ENCODE peak calls at places on chromosome 3, in ten cellular contexts. X is AG08395, J is NCI-H146, A is GM04504, H is iPS DF 6.9, K is left cardiac atrium, V is occipital lobe, N is AML-193, G is lower lobe of right lung, D is NCI-H1092 treated with DMSO at 0.1 percent for 48 hours. T is an unnamed sample.

GRCh38 chr3:121063628-121064027 is 155.6 kb downstream of the STXBP5L start:
- DNase-seq in X (no peak), J (no peak), A (no peak), H (no peak), K (no peak), V (no peak), N (no peak), G (no peak), D (no peak), T (peak; percentile 18)

GRCh38 chr3:70996082-70996481 is 587.4 kb downstream of the FOXP1 start:
- DNase-seq in X (no peak), J (no peak), A (no peak), H (no peak), K (no peak), V (no peak), N (no peak), G (no peak), D (no peak), T (no peak)

GRCh38 chr3:9916346-9916733 is 558 bp upstream of the IL17RC start:
- DNase-seq in X (peak; percentile 54), J (no peak), A (no peak), H (no peak), K (no peak), V (no peak), N (no peak), G (no peak), D (no peak), T (no peak)

GRCh38 chr3:17047904-17048303 is 163.1 kb downstream of the PLCL2 start:
- DNase-seq in X (no peak), J (no peak), A (no peak), H (no peak), K (no peak), V (no peak), N (no peak), G (no peak), D (no peak), T (no peak)

GRCh38 chr3:40867826-40868225 is 331.5 kb upstream of the CTNNB1 start:
- DNase-seq in X (no peak), J (no peak), A (no peak), H (no peak), K (no peak), V (no peak), N (no peak), G (no peak), D (no peak), T (no peak)

GRCh38 chr3:197456271-197457091 is 99.3 kb downstream of the BDH1 start:
- DNase-seq in X (peak; percentile 95), J (no peak), A (peak; percentile 82), H (no peak), K (peak; percentile 94), V (no peak), N (no peak), G (peak; percentile 92), D (no peak), T (peak; percentile 70)

GRCh38 chr3:157500232-157500631 is 3.0 kb downstream of the VEPH1 start:
- DNase-seq in X (no peak), J (peak; percentile 64), A (no peak), H (no peak), K (no peak), V (no peak), N (no peak), G (no peak), D (no peak), T (no peak)

GRCh38 chr3:136021798-136022197 is 56.3 kb downstream of the PPP2R3A start:
- DNase-seq in X (no peak), J (no peak), A (no peak), H (no peak), K (no peak), V (no peak), N (no peak), G (no peak), D (no peak), T (no peak)

GRCh38 chr3:171748341-171748918 is 61.9 kb downstream of the PLD1 start:
- DNase-seq in X (no peak), J (no peak), A (no peak), H (no peak), K (no peak), V (no peak), N (no peak), G (no peak), D (no peak), T (no peak)

GRCh38 chr3:124893526-124893925 is 6.4 kb upstream of the ITGB5 start:
- DNase-seq in X (no peak), J (no peak), A (no peak), H (no peak), K (no peak), V (no peak), N (no peak), G (no peak), D (no peak), T (no peak)

GRCh38 chr3:39433642-39434041 is 27.1 kb downstream of the RPSA start:
- DNase-seq in X (peak; percentile 53), J (no peak), A (no peak), H (no peak), K (no peak), V (no peak), N (no peak), G (no peak), D (no peak), T (no peak)

GRCh38 chr3:183301937-183302580 is 49.0 kb downstream of the B3GNT5 start:
- DNase-seq in X (no peak), J (no peak), A (no peak), H (no peak), K (no peak), V (no peak), N (no peak), G (no peak), D (no peak), T (no peak)

GRCh38 chr3:188338081-188338480 is 184.1 kb downstream of the LPP start:
- DNase-seq in X (peak; percentile 47), J (no peak), A (no peak), H (no peak), K (no peak), V (no peak), N (no peak), G (no peak), D (no peak), T (no peak)

GRCh38 chr3:150286390-150287147 is 121.5 kb upstream of the TSC22D2 start:
- DNase-seq in X (no peak), J (peak; percentile 81), A (no peak), H (peak; percentile 43), K (no peak), V (no peak), N (peak; percentile 53), G (no peak), D (peak; percentile 36), T (peak; percentile 40)

GRCh38 chr3:151147299-151147698 is 55.7 kb downstream of the GPR171 start:
- DNase-seq in X (no peak), J (no peak), A (no peak), H (no peak), K (no peak), V (no peak), N (no peak), G (no peak), D (no peak), T (no peak)

GRCh38 chr3:10933958-10934481 is 58.5 kb upstream of the SLC6A1 start:
- DNase-seq in X (peak; percentile 64), J (no peak), A (no peak), H (no peak), K (peak; percentile 61), V (no peak), N (no peak), G (peak; percentile 45), D (no peak), T (no peak)

GRCh38 chr3:188179006-188179966 is 25.3 kb downstream of the LPP start:
- DNase-seq in X (peak; percentile 85), J (no peak), A (peak; percentile 65), H (no peak), K (no peak), V (no peak), N (no peak), G (peak; percentile 79), D (peak; percentile 59), T (no peak)

GRCh38 chr3:58200846-58201355 is 9.9 kb downstream of the DNASE1L3 start:
- DNase-seq in X (no peak), J (no peak), A (no peak), H (no peak), K (no peak), V (no peak), N (no peak), G (no peak), D (no peak), T (no peak)

GRCh38 chr3:97105989-97106651 is 291.7 kb downstream of the EPHA6 start:
- DNase-seq in X (no peak), J (no peak), A (no peak), H (no peak), K (no peak), V (no peak), N (no peak), G (no peak), D (no peak), T (no peak)

GRCh38 chr3:72655151-72655551 is 193.1 kb downstream of the SHQ1 start:
- DNase-seq in X (no peak), J (no peak), A (no peak), H (peak; percentile 77), K (no peak), V (peak; percentile 7), N (no peak), G (no peak), D (no peak), T (no peak)

GRCh38 chr3:197019535-197019934 is 10.1 kb downstream of the MELTF start:
- DNase-seq in X (no peak), J (no peak), A (no peak), H (no peak), K (no peak), V (no peak), N (no peak), G (no peak), D (no peak), T (no peak)

GRCh38 chr3:14305321-14305720 is 97.1 kb upstream of the SLC6A6 start:
- DNase-seq in X (no peak), J (no peak), A (no peak), H (no peak), K (no peak), V (no peak), N (peak; percentile 54), G (no peak), D (no peak), T (no peak)

GRCh38 chr3:52052831-52053306 is 3.5 kb downstream of the DUSP7 start:
- DNase-seq in X (peak; percentile 81), J (no peak), A (peak; percentile 77), H (no peak), K (peak; percentile 94), V (peak; percentile 75), N (peak; percentile 83), G (peak; percentile 92), D (no peak), T (peak; percentile 61)

GRCh38 chr3:11953350-11953749 is 50.8 kb upstream of the SYN2 start:
- DNase-seq in X (no peak), J (peak; percentile 98), A (no peak), H (no peak), K (no peak), V (no peak), N (no peak), G (no peak), D (peak; percentile 66), T (no peak)

T was measured in NT2/D1.